ENCODE peak calls at places on chromosomes 12 and 14, in four cellular contexts. One of them, this sample, is unnamed.

GRCh38 chr12:124832856-124833255 is 30.8 kb downstream of the SCARB1 start:
- DNase-seq in RPMI8226: no peak
- DNase-seq in AG08395: no peak
- DNase-seq in MCF 10A: no peak
- DNase-seq in this sample: no peak

GRCh38 chr12:113208041-113208934 is 13.0 kb upstream of the TPCN1 start:
- DNase-seq in MCF 10A: no peak
- DNase-seq in AG08395: peak
- DNase-seq in RPMI8226: peak
- DNase-seq in this sample: no peak

GRCh38 chr14:50726372-50727107 is 58.4 kb upstream of the SAV1 start:
- DNase-seq in AG08395: peak
- DNase-seq in RPMI8226: no peak
- DNase-seq in MCF 10A: peak
- DNase-seq in this sample: no peak

GRCh38 chr14:92684801-92685560 is 63.4 kb downstream of the LGMN start:
- DNase-seq in MCF 10A: no peak
- DNase-seq in AG08395: no peak
- DNase-seq in RPMI8226: no peak
- DNase-seq in this sample: no peak

GRCh38 chr14:91315844-91316267 is 71.4 kb upstream of the GPR68 start:
- DNase-seq in AG08395: no peak
- DNase-seq in RPMI8226: peak
- DNase-seq in MCF 10A: no peak
- DNase-seq in this sample: no peak

GRCh38 chr12:94488449-94488848 is 28.8 kb upstream of the CEP83 start:
- DNase-seq in MCF 10A: no peak
- DNase-seq in RPMI8226: peak
- DNase-seq in AG08395: no peak
- DNase-seq in this sample: no peak

GRCh38 chr14:71183856-71184255 is 276.6 kb downstream of the PCNX1 start:
- DNase-seq in RPMI8226: no peak
- DNase-seq in AG08395: no peak
- DNase-seq in MCF 10A: no peak
- DNase-seq in this sample: no peak

GRCh38 chr12:51823875-51824565 is 24.5 kb downstream of the FIGNL2 start:
- DNase-seq in RPMI8226: peak
- DNase-seq in AG08395: peak
- DNase-seq in MCF 10A: peak
- DNase-seq in this sample: no peak

GRCh38 chr14:37889087-37889486 is 293.7 kb downstream of the TTC6 start:
- DNase-seq in RPMI8226: peak
- DNase-seq in AG08395: no peak
- DNase-seq in MCF 10A: no peak
- DNase-seq in this sample: no peak

GRCh38 chr12:27284751-27285150 is 40.7 kb downstream of the STK38L start:
- DNase-seq in MCF 10A: peak
- DNase-seq in AG08395: peak
- DNase-seq in RPMI8226: no peak
- DNase-seq in this sample: no peak

GRCh38 chr14:21521526-21521925 is 4.6 kb downstream of the SALL2 start:
- DNase-seq in MCF 10A: peak
- DNase-seq in RPMI8226: no peak
- DNase-seq in AG08395: peak
- DNase-seq in this sample: no peak

GRCh38 chr14:104496095-104496494 is 83.5 kb upstream of the C14orf180 start:
- DNase-seq in RPMI8226: peak
- DNase-seq in MCF 10A: no peak
- DNase-seq in AG08395: no peak
- DNase-seq in this sample: no peak

GRCh38 chr14:51521764-51522163 is 129.9 kb upstream of the FRMD6 start:
- DNase-seq in RPMI8226: no peak
- DNase-seq in AG08395: no peak
- DNase-seq in MCF 10A: peak
- DNase-seq in this sample: no peak

GRCh38 chr14:34043627-34044372 is 92.9 kb upstream of the EGLN3 start:
- DNase-seq in RPMI8226: peak
- DNase-seq in MCF 10A: peak
- DNase-seq in AG08395: no peak
- DNase-seq in this sample: no peak

GRCh38 chr14:62301911-62302310 is 539.7 kb downstream of the SNAPC1 start:
- DNase-seq in RPMI8226: no peak
- DNase-seq in MCF 10A: peak
- DNase-seq in AG08395: peak
- DNase-seq in this sample: no peak

GRCh38 chr12:105888696-105889095 is 250.1 kb downstream of the NUAK1 start:
- DNase-seq in RPMI8226: no peak
- DNase-seq in MCF 10A: no peak
- DNase-seq in AG08395: no peak
- DNase-seq in this sample: no peak

This sample was measured in nucleus accumbens.